ENCODE peak calls at places on chromosomes 2 and 18, in eight cellular contexts. F is HCEC 1CT; C is effector memory CD4-positive, alpha-beta T cell; W is posterior cingulate gyrus; T is A549; E is OCI-LY7; Y is Ammon's horn; K is effector CD8-positive, alpha-beta T cell. U is an unnamed sample.
A peak's percentile ranks its signal among the peaks of the same experiment; 100 is the strongest.

GRCh38 chr18:12645264-12645663 is 12.6 kb downstream of the SPIRE1 start:
- DNase-seq in F (no peak), C (no peak), W (no peak), T (no peak), E (no peak), Y (no peak), K (no peak), U (no peak)

GRCh38 chr2:154934213-154934612 is 235.7 kb downstream of the KCNJ3 start:
- DNase-seq in F (no peak), C (no peak), W (no peak), T (no peak), E (no peak), Y (no peak), K (no peak), U (no peak)

GRCh38 chr2:75429036-75429435 is 131.7 kb downstream of the EVA1A start:
- DNase-seq in F (no peak), C (no peak), W (peak; percentile 34), T (no peak), E (no peak), Y (peak; percentile 48), K (no peak), U (no peak)

GRCh38 chr2:205778326-205778725 is 96.0 kb downstream of the NRP2 start:
- DNase-seq in F (no peak), C (no peak), W (no peak), T (no peak), E (no peak), Y (no peak), K (no peak), U (no peak)

GRCh38 chr2:7053650-7054262 is 136.5 kb downstream of the RNF144A start:
- DNase-seq in F (no peak), C (no peak), W (no peak), T (no peak), E (no peak), Y (peak; percentile 75), K (no peak), U (no peak)

GRCh38 chr18:46009158-46009866 is 42.2 kb upstream of the EPG5 start:
- DNase-seq in F (no peak), C (no peak), W (no peak), T (no peak), E (no peak), Y (no peak), K (no peak), U (no peak)

GRCh38 chr2:32496657-32497056 is 131.2 kb upstream of the TTC27 start:
- DNase-seq in F (no peak), C (no peak), W (no peak), T (no peak), E (no peak), Y (no peak), K (no peak), U (no peak)

GRCh38 chr2:143241403-143242088 is 112.3 kb downstream of the ARHGAP15 start:
- DNase-seq in F (no peak), C (no peak), W (no peak), T (no peak), E (no peak), Y (no peak), K (no peak), U (no peak)

GRCh38 chr18:79524181-79525078 is 128.7 kb downstream of the NFATC1 start:
- DNase-seq in F (no peak), C (peak; percentile 46), W (no peak), T (no peak), E (peak; percentile 28), Y (no peak), K (no peak), U (no peak)

GRCh38 chr2:57146951-57147350 is 899.7 kb upstream of the VRK2 start:
- DNase-seq in F (no peak), C (no peak), W (no peak), T (no peak), E (no peak), Y (no peak), K (no peak), U (no peak)

GRCh38 chr2:190765386-190766173 is 115.0 kb upstream of the GLS start:
- DNase-seq in F (peak; percentile 90), C (no peak), W (no peak), T (no peak), E (no peak), Y (no peak), K (no peak), U (no peak)

GRCh38 chr18:51195086-51195601 is 2.3 kb downstream of the MEX3C start:
- DNase-seq in F (peak; percentile 14), C (no peak), W (no peak), T (no peak), E (peak; percentile 70), Y (no peak), K (no peak), U (no peak)

GRCh38 chr2:112751451-112752197 is 12.8 kb downstream of the CKAP2L start:
- DNase-seq in F (no peak), C (no peak), W (no peak), T (no peak), E (no peak), Y (no peak), K (no peak), U (no peak)

GRCh38 chr2:66445781-66446177 is 10.9 kb downstream of the MEIS1 start:
- DNase-seq in F (peak; percentile 78), C (no peak), W (no peak), T (no peak), E (no peak), Y (no peak), K (no peak), U (no peak)

GRCh38 chr2:169798718-169799495 is at the start of gene SSB:
- DNase-seq in F (peak; percentile 92), C (peak; percentile 87), W (peak; percentile 91), T (peak; percentile 96), E (peak; percentile 95), Y (peak; percentile 95), K (peak; percentile 81), U (peak; percentile 91)

GRCh38 chr2:214810670-214811069 is 1.2 kb upstream of the BARD1 start:
- DNase-seq in F (no peak), C (no peak), W (no peak), T (no peak), E (no peak), Y (no peak), K (no peak), U (no peak)

GRCh38 chr2:28357948-28358667 is 34.5 kb upstream of the FOSL2 start:
- DNase-seq in F (no peak), C (no peak), W (no peak), T (no peak), E (no peak), Y (no peak), K (no peak), U (no peak)

GRCh38 chr2:27209621-27210401 is 2.0 kb upstream of the ATRAID start:
- DNase-seq in F (no peak), C (no peak), W (no peak), T (no peak), E (peak; percentile 14), Y (no peak), K (no peak), U (no peak)

GRCh38 chr2:120762341-120763061 is 26.8 kb downstream of the GLI2 start:
- DNase-seq in F (no peak), C (no peak), W (no peak), T (no peak), E (no peak), Y (no peak), K (no peak), U (no peak)

GRCh38 chr2:155708052-155708451 is 624.5 kb downstream of the NR4A2 start:
- DNase-seq in F (no peak), C (no peak), W (no peak), T (no peak), E (no peak), Y (peak; percentile 68), K (no peak), U (no peak)

GRCh38 chr18:37408676-37409305 is 156.8 kb downstream of the CELF4 start:
- DNase-seq in F (no peak), C (no peak), W (no peak), T (no peak), E (no peak), Y (no peak), K (no peak), U (no peak)

GRCh38 chr2:1814616-1815015 is 70.3 kb upstream of the PXDN start:
- DNase-seq in F (no peak), C (no peak), W (no peak), T (no peak), E (no peak), Y (no peak), K (no peak), U (no peak)

GRCh38 chr2:152716805-152717241 is 438 bp downstream of the PRPF40A start:
- DNase-seq in F (no peak), C (no peak), W (no peak), T (peak; percentile 63), E (peak; percentile 55), Y (no peak), K (peak; percentile 37), U (peak; percentile 6)

GRCh38 chr2:226423498-226423960 is 376.1 kb downstream of the IRS1 start:
- DNase-seq in F (no peak), C (peak; percentile 8), W (peak; percentile 12), T (no peak), E (no peak), Y (peak; percentile 53), K (no peak), U (peak; percentile 72)